ENCODE peak calls at places on chromosome X, in six cellular contexts. One of them, this sample, is unnamed.

GRCh38 chrX:352582-353314 is 34.0 kb downstream of the PPP2R3B start:
- DNase-seq in HepG2: no peak
- DNase-seq in K562: no peak
- DNase-seq in HCT116: no peak
- DNase-seq in SK-N-SH: no peak
- DNase-seq in H1: no peak
- DNase-seq in this sample: no peak

GRCh38 chrX:48956728-48957414 is 536 bp downstream of the OTUD5 start:
- DNase-seq in HepG2: no peak
- DNase-seq in K562: no peak
- DNase-seq in HCT116: no peak
- DNase-seq in SK-N-SH: no peak
- DNase-seq in H1: no peak
- DNase-seq in this sample: no peak

GRCh38 chrX:64975989-64976672 is at the start of gene ZC4H2:
- DNase-seq in HepG2: peak
- DNase-seq in K562: peak
- DNase-seq in HCT116: peak
- DNase-seq in SK-N-SH: peak
- DNase-seq in H1: peak
- DNase-seq in this sample: peak

GRCh38 chrX:27008486-27008885 is 454.7 kb downstream of the PPP4R3C start:
- DNase-seq in HepG2: no peak
- DNase-seq in K562: no peak
- DNase-seq in HCT116: no peak
- DNase-seq in SK-N-SH: no peak
- DNase-seq in H1: no peak
- DNase-seq in this sample: no peak

GRCh38 chrX:155065035-155065734 is 5.8 kb downstream of the CMC4 start:
- DNase-seq in HepG2: no peak
- DNase-seq in K562: no peak
- DNase-seq in HCT116: no peak
- DNase-seq in SK-N-SH: no peak
- DNase-seq in H1: no peak
- DNase-seq in this sample: no peak

GRCh38 chrX:49165901-49166881 is 3.6 kb downstream of the MAGIX start:
- DNase-seq in HepG2: no peak
- DNase-seq in K562: peak
- DNase-seq in HCT116: peak
- DNase-seq in SK-N-SH: peak
- DNase-seq in H1: peak
- DNase-seq in this sample: peak

GRCh38 chrX:2351999-2352995 is 148.5 kb downstream of the DHRSX start:
- DNase-seq in HepG2: no peak
- DNase-seq in K562: peak
- DNase-seq in HCT116: no peak
- DNase-seq in SK-N-SH: no peak
- DNase-seq in H1: no peak
- DNase-seq in this sample: no peak

GRCh38 chrX:110242371-110242770 is 75.5 kb downstream of the AMMECR1 start:
- DNase-seq in HepG2: no peak
- DNase-seq in K562: no peak
- DNase-seq in HCT116: no peak
- DNase-seq in SK-N-SH: no peak
- DNase-seq in H1: no peak
- DNase-seq in this sample: peak

GRCh38 chrX:65578346-65578745 is 43.8 kb upstream of the LAS1L start:
- DNase-seq in HepG2: no peak
- DNase-seq in K562: no peak
- DNase-seq in HCT116: no peak
- DNase-seq in SK-N-SH: no peak
- DNase-seq in H1: no peak
- DNase-seq in this sample: no peak

GRCh38 chrX:40237745-40238178 is 140.0 kb upstream of the BCOR start:
- DNase-seq in HepG2: no peak
- DNase-seq in K562: no peak
- DNase-seq in HCT116: no peak
- DNase-seq in SK-N-SH: no peak
- DNase-seq in H1: no peak
- DNase-seq in this sample: no peak

GRCh38 chrX:152170621-152171020 is 32.2 kb upstream of the MAGEA10 start:
- DNase-seq in HepG2: no peak
- DNase-seq in K562: no peak
- DNase-seq in HCT116: no peak
- DNase-seq in SK-N-SH: no peak
- DNase-seq in H1: no peak
- DNase-seq in this sample: no peak

GRCh38 chrX:51332188-51332942 is at the start of gene NUDT10:
- DNase-seq in HepG2: no peak
- DNase-seq in K562: no peak
- DNase-seq in HCT116: no peak
- DNase-seq in SK-N-SH: peak
- DNase-seq in H1: peak
- DNase-seq in this sample: peak

GRCh38 chrX:129665916-129666644 is 11.3 kb upstream of the APLN start:
- DNase-seq in HepG2: no peak
- DNase-seq in K562: no peak
- DNase-seq in HCT116: peak
- DNase-seq in SK-N-SH: no peak
- DNase-seq in H1: no peak
- DNase-seq in this sample: peak

GRCh38 chrX:22192419-22193086 is 80.2 kb upstream of the CBLL2 start:
- DNase-seq in HepG2: peak
- DNase-seq in K562: peak
- DNase-seq in HCT116: peak
- DNase-seq in SK-N-SH: peak
- DNase-seq in H1: peak
- DNase-seq in this sample: peak

DNA sequence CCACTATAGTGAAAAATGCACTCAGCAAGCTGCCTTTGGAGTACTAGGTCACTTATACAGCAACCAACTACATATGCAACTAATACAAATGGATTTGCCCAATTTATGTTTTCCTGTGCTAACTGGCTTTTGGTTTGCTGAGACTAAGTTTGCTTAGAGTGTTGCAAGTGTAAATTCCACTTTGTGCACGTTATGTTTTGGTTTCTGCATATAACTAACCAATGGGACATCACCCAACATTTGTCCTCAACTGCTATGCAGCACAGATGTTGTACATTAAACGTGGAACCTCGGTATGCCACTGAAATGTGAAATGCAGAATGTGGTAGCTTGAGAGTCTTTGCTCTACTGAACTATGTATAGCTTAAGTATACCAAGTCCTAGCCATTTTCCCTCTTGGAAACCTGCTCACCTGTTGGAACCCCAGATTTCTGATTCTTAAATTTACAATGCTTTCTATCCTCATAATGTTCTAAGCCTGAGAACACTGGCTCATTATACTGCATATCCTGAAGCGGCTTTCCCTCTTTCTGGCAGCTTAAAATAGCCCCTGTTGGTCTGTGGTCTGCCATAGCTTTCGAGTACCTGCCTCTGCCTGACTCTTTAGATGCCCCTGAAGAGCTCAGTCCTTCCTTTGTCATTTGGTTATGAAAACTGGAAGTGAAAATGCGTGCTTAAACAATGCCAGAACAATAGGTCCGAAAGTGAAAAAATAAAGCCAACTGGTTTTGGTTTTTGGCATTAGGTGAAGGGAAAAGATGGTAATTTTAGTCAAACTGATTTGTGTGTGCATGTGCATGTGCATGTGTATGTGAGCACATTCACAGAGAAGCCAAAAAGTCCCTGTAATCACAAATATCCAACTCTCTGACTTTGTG is 158.0 kb downstream of the SH2D1A start:
- DNase-seq in HepG2: no peak
- DNase-seq in K562: no peak
- DNase-seq in HCT116: no peak
- DNase-seq in SK-N-SH: no peak
- DNase-seq in H1: no peak
- DNase-seq in this sample: no peak
- TF ChIP-seq JUND in HepG2: no peak
- TF ChIP-seq JUND in K562: no peak
- TF ChIP-seq JUND in HCT116: no peak
- TF ChIP-seq JUND in SK-N-SH: no peak
- TF ChIP-seq JUND in H1: no peak
- TF ChIP-seq JUND in this sample: no peak

DNA sequence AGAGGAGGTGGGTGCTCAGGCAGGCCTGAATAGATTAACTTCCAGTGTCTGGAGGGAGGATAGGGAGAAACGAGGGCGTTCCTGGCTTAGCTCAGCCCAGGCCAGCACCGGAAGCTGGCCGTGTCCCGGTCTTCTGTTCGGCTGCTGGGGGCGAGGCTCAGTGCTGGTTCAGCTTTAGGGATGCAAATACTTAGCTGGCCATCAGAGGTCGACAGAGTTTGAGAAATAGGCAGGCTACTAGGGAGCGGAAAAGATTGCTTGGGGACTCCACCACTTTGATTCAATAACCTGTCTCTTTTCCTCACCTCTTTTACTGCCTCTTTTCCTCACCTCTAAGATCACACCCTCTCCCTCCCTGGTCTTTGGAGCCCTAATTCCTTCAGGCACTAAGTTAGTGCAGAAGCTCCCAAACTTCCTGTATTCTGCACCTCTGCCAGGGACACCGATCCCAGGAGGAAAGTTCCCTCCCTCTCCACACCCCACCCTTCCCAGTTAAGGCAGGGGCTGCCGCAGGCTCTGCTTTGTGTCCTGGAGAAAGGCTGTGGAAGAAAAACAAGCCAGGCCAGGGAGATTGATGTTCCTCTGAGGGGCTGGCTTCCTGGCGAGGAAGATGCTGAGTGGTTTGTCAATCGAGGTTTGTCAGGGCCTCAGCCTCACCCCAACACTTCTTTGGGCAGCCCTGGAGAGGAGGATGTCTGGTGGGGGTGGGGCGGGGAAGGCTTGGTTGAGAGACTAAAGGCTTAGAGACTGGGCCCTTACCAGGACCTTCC is 6.0 kb upstream of the EFNB1 start:
- DNase-seq in HepG2: peak
- DNase-seq in K562: peak
- DNase-seq in HCT116: peak
- DNase-seq in SK-N-SH: peak
- DNase-seq in H1: no peak
- DNase-seq in this sample: peak
- TF ChIP-seq JUND in HepG2: no peak
- TF ChIP-seq JUND in K562: no peak
- TF ChIP-seq JUND in HCT116: no peak
- TF ChIP-seq JUND in SK-N-SH: no peak
- TF ChIP-seq JUND in H1: no peak
- TF ChIP-seq JUND in this sample: no peak

DNA sequence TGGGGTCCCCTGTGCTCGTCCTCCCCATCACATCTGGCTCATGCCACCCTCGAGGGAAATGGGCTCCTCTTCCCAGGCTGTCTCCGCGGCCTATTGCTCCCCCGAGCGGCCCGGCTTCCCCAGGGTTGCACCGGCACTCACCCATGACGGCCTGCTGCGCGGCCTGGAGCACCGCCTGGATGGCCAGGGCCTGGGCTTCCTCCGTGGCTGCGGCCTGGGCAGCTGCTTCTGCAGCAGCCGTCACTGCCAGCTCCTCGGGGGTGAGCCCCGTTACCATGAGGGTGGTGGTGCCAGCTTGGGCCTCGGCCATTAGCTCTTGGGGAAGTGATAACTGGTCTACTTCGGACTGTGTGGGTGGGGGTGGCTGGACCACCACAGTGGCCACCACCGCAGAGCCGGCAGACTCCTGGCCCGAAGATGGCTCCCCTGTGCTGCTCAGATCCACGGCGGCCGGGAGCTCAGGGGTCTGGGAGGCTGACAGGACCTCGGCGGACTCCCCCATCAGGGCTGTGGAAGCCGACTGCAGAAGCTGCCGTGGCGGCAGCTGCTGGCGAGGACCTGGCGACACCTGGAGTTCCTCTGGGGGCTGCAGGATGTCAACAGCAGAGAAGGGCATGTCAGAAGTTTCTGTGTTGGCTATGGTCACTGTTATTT is 8.1 kb upstream of the RENBP start:
- DNase-seq in HepG2: no peak
- DNase-seq in K562: no peak
- DNase-seq in HCT116: no peak
- DNase-seq in SK-N-SH: no peak
- DNase-seq in H1: no peak
- DNase-seq in this sample: no peak
- TF ChIP-seq JUND in HepG2: no peak
- TF ChIP-seq JUND in K562: no peak
- TF ChIP-seq JUND in HCT116: no peak
- TF ChIP-seq JUND in SK-N-SH: no peak
- TF ChIP-seq JUND in H1: no peak
- TF ChIP-seq JUND in this sample: no peak

GRCh38 chrX:107827852-107828251 is 2.2 kb downstream of the MID2 start:
- DNase-seq in HepG2: no peak
- DNase-seq in K562: no peak
- DNase-seq in HCT116: no peak
- DNase-seq in SK-N-SH: no peak
- DNase-seq in H1: no peak
- DNase-seq in this sample: no peak

GRCh38 chrX:107823456-107823855 is 2.2 kb upstream of the MID2 start:
- DNase-seq in HepG2: no peak
- DNase-seq in K562: no peak
- DNase-seq in HCT116: no peak
- DNase-seq in SK-N-SH: no peak
- DNase-seq in H1: no peak
- DNase-seq in this sample: no peak

GRCh38 chrX:107827137-107827831 is 1.6 kb downstream of the MID2 start:
- DNase-seq in HepG2: no peak
- DNase-seq in K562: no peak
- DNase-seq in HCT116: no peak
- DNase-seq in SK-N-SH: no peak
- DNase-seq in H1: no peak
- DNase-seq in this sample: no peak

GRCh38 chrX:107825698-107826285 is at the start of gene MID2:
- DNase-seq in HepG2: no peak
- DNase-seq in K562: no peak
- DNase-seq in HCT116: peak
- DNase-seq in SK-N-SH: peak
- DNase-seq in H1: no peak
- DNase-seq in this sample: peak

DNA sequence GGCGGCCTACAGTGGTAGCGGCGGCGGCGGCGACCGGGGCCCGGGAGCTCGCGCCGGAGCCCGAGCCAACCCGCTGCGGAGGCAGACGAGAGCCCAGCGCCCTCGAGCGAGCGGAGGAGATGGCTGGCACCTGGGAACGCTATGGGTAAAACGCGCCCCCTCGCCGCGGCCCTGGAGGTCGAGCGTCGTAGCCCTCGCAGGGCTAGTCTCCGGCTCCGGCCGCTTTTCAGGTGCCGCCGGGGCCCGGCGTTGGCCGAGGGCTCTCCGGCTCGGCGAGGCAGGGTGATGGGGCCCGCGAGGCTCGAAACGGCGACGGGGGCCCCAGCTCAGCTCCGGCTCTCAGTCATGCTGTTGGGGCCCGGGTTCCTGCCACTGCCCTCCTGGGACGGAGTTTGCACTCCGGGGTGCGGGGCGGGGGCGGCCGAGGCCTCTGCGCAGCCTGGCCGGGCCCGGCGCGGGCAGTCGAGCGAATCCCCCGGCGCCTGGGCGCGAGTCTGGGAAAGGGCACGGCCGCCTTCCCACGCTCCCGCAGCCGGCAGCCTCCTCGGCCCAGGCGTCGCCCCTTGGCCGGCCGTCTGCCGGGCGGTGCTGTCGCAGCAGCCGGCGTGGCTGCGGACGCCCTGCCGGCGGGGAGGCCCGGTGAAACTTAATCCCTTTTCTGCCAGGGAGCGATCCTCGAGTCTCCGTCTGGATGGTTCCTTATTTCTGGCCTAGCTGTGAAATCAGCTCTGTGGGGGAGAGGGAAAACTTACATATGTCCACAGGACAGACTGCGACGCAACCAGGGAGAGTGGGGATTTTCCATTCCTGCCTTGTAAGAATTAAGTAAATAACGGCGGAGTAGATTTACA is 845 bp downstream of the MID2 start:
- DNase-seq in HepG2: no peak
- DNase-seq in K562: no peak
- DNase-seq in HCT116: no peak
- DNase-seq in SK-N-SH: peak
- DNase-seq in H1: no peak
- DNase-seq in this sample: peak
- TF ChIP-seq JUND in HepG2: no peak
- TF ChIP-seq JUND in K562: no peak
- TF ChIP-seq JUND in HCT116: no peak
- TF ChIP-seq JUND in SK-N-SH: no peak
- TF ChIP-seq JUND in H1: no peak
- TF ChIP-seq JUND in this sample: no peak